ENCODE peak calls at places on chromosomes 2 and 18, in four cellular contexts. O is SK-N-SH; M is adrenal gland; C is CD8-positive, alpha-beta T cell. Q is an unnamed sample.

GRCh38 chr18:54805571-54806334 is 22.5 kb upstream of the RAB27B start:
- DNase-seq in O (peak; percentile 62), M (no peak), C (no peak), Q (no peak)

GRCh38 chr18:984004-984403 is 79.3 kb downstream of the ADCYAP1 start:
- DNase-seq in O (no peak), M (no peak), C (no peak), Q (no peak)

GRCh38 chr2:64978514-64979268 is 10.5 kb upstream of the SLC1A4 start:
- DNase-seq in O (no peak), M (no peak), C (no peak), Q (no peak)

GRCh38 chr2:116687381-116687780 is 1127.1 kb upstream of the DDX18 start:
- DNase-seq in O (no peak), M (no peak), C (no peak), Q (no peak)

GRCh38 chr18:44518666-44519065 is 162.0 kb upstream of the SETBP1 start:
- DNase-seq in O (no peak), M (no peak), C (no peak), Q (no peak)

GRCh38 chr18:28961669-28962228 is 784.8 kb upstream of the CDH2 start:
- DNase-seq in O (peak; percentile 14), M (no peak), C (no peak), Q (no peak)

GRCh38 chr2:127174176-127174575 is 45.9 kb downstream of the CYP27C1 start:
- DNase-seq in O (peak; percentile 80), M (peak; percentile 42), C (no peak), Q (no peak)

GRCh38 chr18:77254711-77255110 is 5.1 kb downstream of the GALR1 start:
- DNase-seq in O (no peak), M (no peak), C (no peak), Q (no peak)

GRCh38 chr2:138752231-138752956 is 27.8 kb downstream of the NXPH2 start:
- DNase-seq in O (no peak), M (no peak), C (no peak), Q (no peak)

GRCh38 chr2:152468832-152469692 is 134.1 kb downstream of the FMNL2 start:
- DNase-seq in O (no peak), M (no peak), C (no peak), Q (no peak)

GRCh38 chr2:1591978-1592907 is 152.1 kb downstream of the PXDN start:
- DNase-seq in O (peak; percentile 83), M (peak; percentile 45), C (no peak), Q (peak; percentile 91)

GRCh38 chr2:96685592-96686459 is 43.3 kb downstream of the FER1L5 start:
- DNase-seq in O (peak; percentile 84), M (no peak), C (no peak), Q (no peak)

GRCh38 chr2:240229603-240230423 is 89.4 kb upstream of the OTOS start:
- DNase-seq in O (no peak), M (peak; percentile 15), C (no peak), Q (no peak)

GRCh38 chr18:33928226-33928625 is 296.5 kb downstream of the NOL4 start:
- DNase-seq in O (no peak), M (no peak), C (no peak), Q (no peak)

GRCh38 chr2:210072922-210073509 is 70.6 kb downstream of the RPE start:
- DNase-seq in O (peak; percentile 18), M (no peak), C (no peak), Q (no peak)

GRCh38 chr2:134079373-134079772 is 174.5 kb upstream of the MGAT5 start:
- DNase-seq in O (no peak), M (no peak), C (no peak), Q (no peak)

GRCh38 chr2:105721991-105722511 is 22.7 kb upstream of the NCK2 start:
- DNase-seq in O (no peak), M (no peak), C (no peak), Q (no peak)

GRCh38 chr2:58834404-58834803 is 593.3 kb upstream of the FANCL start:
- DNase-seq in O (no peak), M (peak; percentile 26), C (no peak), Q (no peak)

GRCh38 chr2:222950886-222951285 is 90.0 kb downstream of the ACSL3 start:
- DNase-seq in O (no peak), M (no peak), C (no peak), Q (no peak)

GRCh38 chr2:172877826-172878225 is 142.2 kb downstream of the RAPGEF4 start:
- DNase-seq in O (no peak), M (no peak), C (no peak), Q (no peak)

GRCh38 chr2:212421571-212422334 is 116.8 kb downstream of the ERBB4 start:
- DNase-seq in O (no peak), M (no peak), C (no peak), Q (no peak)

GRCh38 chr2:206011795-206012194 is 74.2 kb downstream of the INO80D start:
- DNase-seq in O (no peak), M (no peak), C (no peak), Q (no peak)

GRCh38 chr18:51391731-51392130 is 194.2 kb upstream of the MEX3C start:
- DNase-seq in O (no peak), M (no peak), C (no peak), Q (no peak)

GRCh38 chr2:1721706-1722483 is 22.4 kb downstream of the PXDN start:
- DNase-seq in O (peak; percentile 35), M (peak; percentile 11), C (no peak), Q (peak; percentile 58)

GRCh38 chr18:63379639-63379962 is 12.6 kb upstream of the KDSR start:
- DNase-seq in O (no peak), M (no peak), C (no peak), Q (no peak)

GRCh38 chr18:22974707-22975106 is 41.6 kb downstream of the RBBP8 start:
- DNase-seq in O (no peak), M (no peak), C (no peak), Q (no peak)

GRCh38 chr2:237577956-237578870 is 11.8 kb downstream of the PRLH start:
- DNase-seq in O (no peak), M (no peak), C (no peak), Q (no peak)

GRCh38 chr2:103788875-103789715 is 1027.3 kb downstream of the TMEM182 start:
- DNase-seq in O (no peak), M (peak; percentile 61), C (no peak), Q (no peak)

GRCh38 chr2:216056739-216057138 is 24.9 kb downstream of the PECR start:
- DNase-seq in O (no peak), M (no peak), C (no peak), Q (no peak)

GRCh38 chr2:203710211-203710610 is 3.8 kb downstream of the CD28 start:
- DNase-seq in O (no peak), M (no peak), C (no peak), Q (no peak)

GRCh38 chr2:203715744-203716143 is 9.3 kb downstream of the CD28 start:
- DNase-seq in O (no peak), M (no peak), C (no peak), Q (no peak)

GRCh38 chr2:203711399-203711798 is 5.0 kb downstream of the CD28 start:
- DNase-seq in O (no peak), M (no peak), C (no peak), Q (no peak)

GRCh38 chr2:203713381-203713780 is 6.9 kb downstream of the CD28 start:
- DNase-seq in O (no peak), M (no peak), C (no peak), Q (no peak)

GRCh38 chr2:203714112-203714511 is 7.7 kb downstream of the CD28 start:
- DNase-seq in O (no peak), M (peak; percentile 28), C (no peak), Q (peak; percentile 65)
- H3K4me1 ChIP-seq in O (no peaks in the 10 kb centered on the region), M (peaks cover 8% of the 10 kb centered on the region), C (peaks cover 90% of the 10 kb centered on the region), Q (no peaks in the 10 kb centered on the region)

GRCh38 chr2:235116885-235117492 is 165.2 kb downstream of the SH3BP4 start:
- DNase-seq in O (peak; percentile 51), M (no peak), C (no peak), Q (no peak)
- TF ChIP-seq CTCF in O (peak; percentile 83), M (peak; percentile 79), C (peak; percentile 65), Q (peak; percentile 68)

GRCh38 chr18:36114738-36115137 is 14.4 kb downstream of the SLC39A6 start:
- DNase-seq in O (no peak), M (no peak), C (no peak), Q (no peak)

GRCh38 chr18:36109737-36110136 is 19.4 kb downstream of the SLC39A6 start:
- DNase-seq in O (no peak), M (no peak), C (no peak), Q (no peak)

GRCh38 chr18:36108601-36109000 is 20.5 kb downstream of the SLC39A6 start:
- DNase-seq in O (no peak), M (no peak), C (no peak), Q (no peak)

GRCh38 chr18:36112302-36112701 is 16.8 kb downstream of the SLC39A6 start:
- DNase-seq in O (no peak), M (no peak), C (no peak), Q (no peak)

GRCh38 chr18:36114251-36114650 is 14.9 kb downstream of the SLC39A6 start:
- DNase-seq in O (no peak), M (no peak), C (no peak), Q (no peak)
- H3K4me1 ChIP-seq in O (no peaks in the 10 kb centered on the region), M (no peaks in the 10 kb centered on the region), C (no peaks in the 10 kb centered on the region), Q (no peaks in the 10 kb centered on the region)

DNA sequence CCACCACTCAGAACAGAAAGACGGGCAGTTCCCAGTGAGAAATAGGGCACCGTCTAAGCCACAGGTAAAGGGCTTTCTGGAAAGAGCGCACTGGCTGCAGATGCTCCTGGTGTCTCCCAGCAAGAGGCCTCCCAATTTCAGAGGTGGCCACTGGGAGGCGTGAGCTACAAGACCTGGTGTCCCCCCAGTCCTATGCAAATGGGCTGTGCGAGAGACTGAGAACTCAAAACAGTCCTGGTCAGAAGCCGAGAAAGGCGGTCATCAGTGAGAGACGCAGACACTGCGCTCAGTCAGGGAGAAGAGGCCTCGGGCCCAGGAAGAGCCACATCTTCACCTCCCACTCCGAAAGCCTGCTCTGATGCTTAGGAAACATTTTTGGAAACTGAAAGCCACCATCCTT is 179.5 kb downstream of the EIPR1 start:
- DNase-seq in O (peak; percentile 43), M (no peak), C (no peak), Q (no peak)
- TF ChIP-seq CTCF in O (peak; percentile 27), M (peak; percentile 8), C (no peak), Q (no peak)

Q was measured in right atrium auricular region.